ENCODE peak calls at places on chromosome 14, in four cellular contexts. T is retina; P is IMR-90; B is stimulated activated CD4-positive, alpha-beta T cell treated with anti-CD3 and anti-CD28 coated beads, Interleukin-2, amount 100 ng/mL, for 48 hours. Q is an unnamed sample.

GRCh38 chr14:60348211-60348610 is 99.2 kb downstream of the PPM1A start:
- DNase-seq in T (no peak), P (no peak), B (no peak), Q (no peak)

GRCh38 chr14:61923348-61923747 is 161.1 kb downstream of the SNAPC1 start:
- DNase-seq in T (no peak), P (peak; percentile 63), B (no peak), Q (no peak)

GRCh38 chr14:105685003-105685402 is 158.6 kb downstream of the TMEM121 start:
- DNase-seq in T (no peak), P (no peak), B (no peak), Q (no peak)

GRCh38 chr14:100399052-100399849 is 76.1 kb downstream of the SLC25A47 start:
- DNase-seq in T (peak; percentile 77), P (no peak), B (no peak), Q (no peak)

GRCh38 chr14:68399971-68400370 is 392.9 kb downstream of the ZFP36L1 start:
- DNase-seq in T (no peak), P (no peak), B (no peak), Q (no peak)

GRCh38 chr14:24996930-24997329 is 53.0 kb downstream of the STXBP6 start:
- DNase-seq in T (no peak), P (no peak), B (no peak), Q (no peak)

GRCh38 chr14:21095430-21096205 is 2.8 kb downstream of the ZNF219 start:
- DNase-seq in T (no peak), P (peak; percentile 51), B (no peak), Q (no peak)

GRCh38 chr14:76193696-76194095 is 42.0 kb downstream of the GPATCH2L start:
- DNase-seq in T (no peak), P (peak; percentile 47), B (no peak), Q (no peak)

GRCh38 chr14:69321601-69322330 is 61.8 kb downstream of the GALNT16 start:
- DNase-seq in T (no peak), P (no peak), B (no peak), Q (no peak)

GRCh38 chr14:33842299-33842698 is 108.6 kb downstream of the EGLN3 start:
- DNase-seq in T (no peak), P (no peak), B (no peak), Q (peak; percentile 83)

GRCh38 chr14:72518809-72519377 is 375.0 kb downstream of the DPF3 start:
- DNase-seq in T (no peak), P (no peak), B (peak; percentile 11), Q (no peak)

GRCh38 chr14:22977434-22977683 is 5.0 kb downstream of the AJUBA start:
- DNase-seq in T (no peak), P (no peak), B (no peak), Q (no peak)

GRCh38 chr14:67137744-67138371 is 51.4 kb upstream of the GARIN2 start:
- DNase-seq in T (no peak), P (peak; percentile 22), B (no peak), Q (no peak)

GRCh38 chr14:76687611-76688372 is 73.5 kb upstream of the VASH1 start:
- DNase-seq in T (no peak), P (no peak), B (no peak), Q (no peak)

GRCh38 chr14:51473808-51474207 is 177.9 kb upstream of the FRMD6 start:
- DNase-seq in T (no peak), P (peak; percentile 74), B (no peak), Q (no peak)

GRCh38 chr14:33836895-33837577 is 113.8 kb downstream of the EGLN3 start:
- DNase-seq in T (no peak), P (no peak), B (no peak), Q (no peak)

GRCh38 chr14:61973981-61974380 is 211.8 kb downstream of the SNAPC1 start:
- DNase-seq in T (no peak), P (peak; percentile 87), B (no peak), Q (no peak)

GRCh38 chr14:103356151-103356766 is 22.2 kb downstream of the EIF5 start:
- DNase-seq in T (no peak), P (no peak), B (no peak), Q (no peak)

GRCh38 chr14:73426877-73427276 is 31.5 kb downstream of the NUMB start:
- DNase-seq in T (no peak), P (peak; percentile 60), B (no peak), Q (no peak)

GRCh38 chr14:102074415-102074964 is 12.4 kb downstream of the HSP90AA1 start:
- DNase-seq in T (no peak), P (peak; percentile 42), B (no peak), Q (no peak)

GRCh38 chr14:74950795-74951442 is 4.5 kb downstream of the PGF start:
- DNase-seq in T (no peak), P (peak; percentile 48), B (no peak), Q (no peak)

GRCh38 chr14:37024166-37024565 is 148.2 kb downstream of the SLC25A21 start:
- DNase-seq in T (no peak), P (no peak), B (no peak), Q (no peak)

GRCh38 chr14:59529189-59529588 is 44.9 kb downstream of the JKAMP start:
- DNase-seq in T (no peak), P (no peak), B (no peak), Q (no peak)

Q was measured in PC-9.